ENCODE peak calls at places on chromosomes 12 and 14, in five cellular contexts. E, G, C, V and N are unnamed samples.

GRCh38 chr12:2998789-2999264 is 39.6 kb downstream of the TEAD4 start:
- DNase-seq in E (peak), G (no peak), C (peak), V (no peak), N (no peak)

GRCh38 chr12:20376984-20377383 is 8.6 kb downstream of the PDE3A start:
- DNase-seq in E (peak), G (no peak), C (peak), V (no peak), N (no peak)

GRCh38 chr12:88339254-88339949 is 197.3 kb downstream of the TMTC3 start:
- DNase-seq in E (peak), G (no peak), C (peak), V (no peak), N (no peak)

GRCh38 chr12:25950329-25951115 is 8.0 kb upstream of the RASSF8 start:
- DNase-seq in E (no peak), G (no peak), C (no peak), V (no peak), N (no peak)

GRCh38 chr14:26859483-26859882 is 261.6 kb upstream of the NOVA1 start:
- DNase-seq in E (no peak), G (no peak), C (no peak), V (no peak), N (no peak)

GRCh38 chr12:96457191-96457930 is 32.0 kb upstream of the CFAP54 start:
- DNase-seq in E (no peak), G (peak), C (peak), V (no peak), N (no peak)

GRCh38 chr14:21913759-21914158 is 240.1 kb upstream of the OR4E1 start:
- DNase-seq in E (peak), G (peak), C (peak), V (peak), N (peak)

GRCh38 chr14:61343991-61344405 is 22.6 kb downstream of the PRKCH start:
- DNase-seq in E (no peak), G (no peak), C (no peak), V (no peak), N (peak)

GRCh38 chr12:113066806-113067400 is 10.4 kb downstream of the DTX1 start:
- DNase-seq in E (no peak), G (no peak), C (no peak), V (no peak), N (no peak)

GRCh38 chr12:49750027-49750977 is 8.9 kb downstream of the TMBIM6 start:
- DNase-seq in E (peak), G (no peak), C (peak), V (no peak), N (peak)

GRCh38 chr12:53938276-53939140 is at the start of gene HOXC13:
- DNase-seq in E (peak), G (peak), C (peak), V (peak), N (no peak)

GRCh38 chr12:26831959-26832816 is 806 bp downstream of the ITPR2 start:
- DNase-seq in E (peak), G (peak), C (peak), V (peak), N (peak)

GRCh38 chr14:94773017-94773681 is 3.2 kb upstream of the GSC start:
- DNase-seq in E (no peak), G (no peak), C (no peak), V (no peak), N (no peak)

GRCh38 chr14:104080557-104081492 is 4.7 kb upstream of the ASPG start:
- DNase-seq in E (no peak), G (no peak), C (no peak), V (no peak), N (no peak)

GRCh38 chr12:53345486-53346195 is 9.5 kb upstream of the SP7 start:
- DNase-seq in E (peak), G (no peak), C (peak), V (no peak), N (no peak)

GRCh38 chr12:81759215-81759991 is at the start of gene PPFIA2:
- DNase-seq in E (peak), G (peak), C (peak), V (no peak), N (no peak)

GRCh38 chr14:35416108-35416750 is 11.7 kb upstream of the NFKBIA start:
- DNase-seq in E (no peak), G (no peak), C (no peak), V (no peak), N (no peak)

GRCh38 chr14:74249433-74250375 is 10.5 kb downstream of the VSX2 start:
- DNase-seq in E (no peak), G (no peak), C (no peak), V (no peak), N (no peak)

GRCh38 chr12:94172973-94173372 is 24.6 kb downstream of the PLXNC1 start:
- DNase-seq in E (peak), G (no peak), C (peak), V (no peak), N (peak)

GRCh38 chr12:127688901-127689428 is 578.0 kb upstream of the TMEM132C start:
- DNase-seq in E (no peak), G (no peak), C (no peak), V (no peak), N (no peak)

GRCh38 chr12:127685476-127686234 is 581.3 kb upstream of the TMEM132C start:
- DNase-seq in E (peak), G (no peak), C (no peak), V (no peak), N (no peak)

DNA sequence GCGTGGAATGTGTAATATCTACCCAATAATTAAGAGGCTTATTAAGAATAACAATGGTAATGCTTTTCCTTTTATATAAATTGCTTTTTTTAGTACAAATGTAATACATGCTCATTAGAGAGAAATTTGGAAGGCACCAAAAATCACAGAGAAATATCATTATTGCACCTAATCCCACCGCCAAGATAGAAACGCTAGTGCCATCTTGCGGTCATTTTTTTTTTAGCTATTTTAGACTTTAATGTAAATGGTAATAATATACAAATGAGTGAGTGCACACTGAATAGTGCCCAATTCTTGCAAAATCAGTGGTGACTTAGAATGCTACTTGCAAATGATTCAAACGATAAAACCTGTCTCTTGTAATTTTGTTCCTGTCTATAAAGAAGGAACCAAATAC is 576.8 kb upstream of the TMEM132C start:
- DNase-seq in E (no peak), G (no peak), C (no peak), V (no peak), N (no peak)
- TF ChIP-seq CTCF in E (peak), G (peak), C (peak), V (peak), N (no peak)

GRCh38 chr14:28141662-28142061 is 624.9 kb upstream of the FOXG1 start:
- DNase-seq in E (no peak), G (no peak), C (no peak), V (no peak), N (no peak)

GRCh38 chr14:28143340-28143739 is 623.2 kb upstream of the FOXG1 start:
- DNase-seq in E (no peak), G (no peak), C (no peak), V (no peak), N (no peak)

DNA sequence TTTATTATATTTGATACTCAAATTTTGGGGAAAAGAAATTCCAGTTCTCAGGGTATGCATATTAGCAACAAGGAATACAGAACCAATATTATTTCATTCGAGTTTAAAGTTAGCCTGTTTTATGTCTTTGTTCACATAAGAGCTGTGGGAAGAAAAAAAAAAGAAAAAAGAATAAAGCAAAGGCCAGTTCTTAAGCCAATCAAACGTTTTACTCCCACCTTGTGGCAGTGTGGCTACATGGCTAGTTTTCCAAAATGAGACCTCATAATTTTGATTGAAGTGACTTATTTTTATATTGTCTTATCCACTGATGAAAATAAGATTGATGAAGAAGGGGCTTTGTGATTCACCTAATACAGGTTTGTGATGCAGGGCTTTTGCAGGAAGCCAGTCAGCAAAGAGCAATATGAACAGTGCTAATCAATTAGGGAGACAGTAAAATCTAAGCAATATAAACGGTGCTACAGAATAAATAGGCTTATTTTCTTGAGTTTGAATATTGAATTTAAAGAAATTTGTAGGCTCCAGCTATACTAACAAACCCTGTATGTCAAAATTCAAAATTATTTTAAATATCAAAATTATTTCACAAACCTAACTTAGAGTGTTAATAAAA is 624.1 kb upstream of the FOXG1 start:
- DNase-seq in E (no peak), G (no peak), C (peak), V (no peak), N (no peak)
- TF ChIP-seq CTCF in E (no peak), G (peak), C (peak), V (peak), N (no peak)

GRCh38 chr12:123271182-123271491 is 519 bp downstream of the CDK2AP1 start:
- DNase-seq in E (peak), G (peak), C (peak), V (peak), N (peak)
- TF ChIP-seq CTCF in E (peak), G (no peak), C (peak), V (peak), N (peak)

GRCh38 chr12:68686595-68687521 is at the start of gene NUP107:
- DNase-seq in E (peak), G (peak), C (peak), V (peak), N (peak)
- TF ChIP-seq CTCF in E (peak), G (no peak), C (peak), V (peak), N (no peak)